ENCODE peak calls at places on chromosomes 12 and 14, in seven cellular contexts. M is NCI-H2081; Z is HEK293T; W is KG1; T is CD4-positive, alpha-beta T cell; V is activated T-cell treated with anti-CD3 and anti-CD28 coated beads for 24 hours; X is GOT3. H is an unnamed sample.

GRCh38 chr14:65958664-65959562 is 527.3 kb upstream of the CCDC196 start:
- DNase-seq in T (no peak), V (no peak), W (peak), Z (peak), X (no peak), M (no peak), H (no peak)

GRCh38 chr14:106622200-106622745 is 1095.9 kb downstream of the TMEM121 start:
- DNase-seq in W (peak), V (no peak), X (no peak), Z (no peak), T (no peak), M (no peak), H (no peak)

GRCh38 chr14:55500219-55500701 is 59.8 kb upstream of the TBPL2 start:
- DNase-seq in W (no peak), X (no peak), Z (no peak), M (no peak), V (no peak), T (no peak), H (no peak)

GRCh38 chr14:29664515-29664914 is 263.1 kb downstream of the PRKD1 start:
- DNase-seq in V (no peak), M (no peak), W (no peak), T (no peak), X (no peak), Z (no peak), H (no peak)

GRCh38 chr14:95683793-95684192 is 2.4 kb upstream of the TCL1B start:
- DNase-seq in X (no peak), M (no peak), W (no peak), T (peak), V (peak), Z (peak), H (no peak)

GRCh38 chr12:116136340-116136739 is 141.2 kb downstream of the MED13L start:
- DNase-seq in X (no peak), W (no peak), M (no peak), Z (no peak), T (no peak), V (no peak), H (no peak)

GRCh38 chr12:52210186-52210924 is 18.5 kb upstream of the KRT80 start:
- DNase-seq in X (no peak), V (no peak), T (no peak), M (no peak), W (no peak), Z (no peak), H (no peak)

GRCh38 chr12:128025856-128026255 is 241.1 kb upstream of the TMEM132C start:
- DNase-seq in T (no peak), V (no peak), M (no peak), Z (no peak), X (no peak), W (no peak), H (no peak)

GRCh38 chr14:102182190-102182589 is 42.5 kb downstream of the WDR20 start:
- DNase-seq in V (no peak), M (no peak), X (no peak), W (no peak), Z (no peak), T (no peak), H (no peak)

GRCh38 chr14:49972840-49973239 is 80.0 kb downstream of the ARF6 start:
- DNase-seq in T (no peak), M (peak), X (no peak), W (no peak), V (no peak), Z (no peak), H (peak)